ENCODE peak calls at places on chromosome 16, in nine cellular contexts. O is fibroblast of lung, P is suprapubic skin, B is pancreas, H is spleen, I is stomach, W is HepG2, X is body of pancreas, C is Peyer's patch. V is an unnamed sample. For H3K36me3 and H3K4me1, the result is how much of the 10 kb centered on the place peaks cover.

GRCh38 chr16:58499615-58500328 is at the start of gene NDRG4:
- DNase-seq in O (peak), P (peak), B (no peak), H (peak), I (peak), W (peak), X (peak), C (peak), V (no peak)

GRCh38 chr16:80014241-80014939 is 413.9 kb upstream of the MAF start:
- DNase-seq in O (no peak), P (no peak), B (no peak), H (no peak), I (no peak), W (peak), X (no peak), C (no peak), V (no peak)

GRCh38 chr16:47643610-47644009 is 182.5 kb downstream of the PHKB start:
- DNase-seq in O (no peak), P (no peak), B (no peak), H (no peak), I (no peak), W (no peak), X (no peak), C (no peak), V (no peak)

GRCh38 chr16:64925166-64925565 is 196.7 kb downstream of the CDH11 start:
- DNase-seq in O (peak), P (no peak), B (no peak), H (no peak), I (no peak), W (no peak), X (no peak), C (no peak), V (no peak)

GRCh38 chr16:29029168-29029994 is 44.5 kb downstream of the LAT start:
- DNase-seq in O (peak), P (peak), B (no peak), H (peak), I (no peak), W (no peak), X (no peak), C (peak), V (no peak)

GRCh38 chr16:27318399-27319256 is 4.9 kb downstream of the IL4R start:
- DNase-seq in O (peak), P (peak), B (no peak), H (peak), I (no peak), W (no peak), X (no peak), C (peak), V (peak)

GRCh38 chr16:77500286-77500598 is 65.4 kb upstream of the ADAMTS18 start:
- DNase-seq in O (no peak), P (no peak), B (no peak), H (no peak), I (no peak), W (no peak), X (no peak), C (no peak), V (no peak)

GRCh38 chr16:57906385-57907316 is 64.3 kb downstream of the CNGB1 start:
- DNase-seq in O (no peak), P (no peak), B (no peak), H (no peak), I (no peak), W (no peak), X (no peak), C (no peak), V (no peak)

GRCh38 chr16:68257251-68257905 is 6.9 kb upstream of the SLC7A6 start:
- DNase-seq in O (no peak), P (no peak), B (no peak), H (no peak), I (no peak), W (no peak), X (no peak), C (peak), V (no peak)

GRCh38 chr16:60107920-60108319 is 1373.8 kb upstream of the GOT2 start:
- DNase-seq in O (no peak), P (no peak), B (no peak), H (no peak), I (no peak), W (no peak), X (no peak), C (no peak), V (no peak)

GRCh38 chr16:8674413-8675022 is at the start of gene ABAT:
- DNase-seq in O (peak), P (peak), B (peak), H (peak), I (peak), W (peak), X (peak), C (peak), V (peak)

GRCh38 chr16:27985981-27986380 is 77.5 kb downstream of the GSG1L start:
- DNase-seq in O (no peak), P (peak), B (no peak), H (peak), I (no peak), W (no peak), X (no peak), C (peak), V (no peak)

GRCh38 chr16:21302898-21303528 is 24.9 kb upstream of the CRYM start:
- DNase-seq in O (peak), P (no peak), B (no peak), H (no peak), I (no peak), W (no peak), X (no peak), C (peak), V (no peak)

GRCh38 chr16:85210423-85211169 is 98.3 kb upstream of the CIBAR2 start:
- DNase-seq in O (peak), P (no peak), B (no peak), H (no peak), I (no peak), W (no peak), X (no peak), C (no peak), V (no peak)

GRCh38 chr16:81627729-81628128 is 151.4 kb upstream of the PLCG2 start:
- DNase-seq in O (no peak), P (no peak), B (no peak), H (no peak), I (no peak), W (no peak), X (no peak), C (no peak), V (no peak)

GRCh38 chr16:65122974-65123845 is 1.3 kb upstream of the CDH11 start:
- DNase-seq in O (peak), P (peak), B (no peak), H (peak), I (peak), W (no peak), X (peak), C (peak), V (peak)

GRCh38 chr16:82396509-82396908 is 226.5 kb upstream of the MPHOSPH6 start:
- DNase-seq in O (no peak), P (no peak), B (no peak), H (no peak), I (no peak), W (no peak), X (no peak), C (no peak), V (no peak)

GRCh38 chr16:54921229-54921824 is 9.3 kb upstream of the IRX5 start:
- DNase-seq in O (no peak), P (no peak), B (no peak), H (no peak), I (no peak), W (no peak), X (no peak), C (no peak), V (no peak)

GRCh38 chr16:11792404-11793260 is 4.4 kb downstream of the ZC3H7A start:
- DNase-seq in O (no peak), P (peak), B (peak), H (no peak), I (peak), W (peak), X (peak), C (peak), V (peak)

GRCh38 chr16:11619327-11619851 is 32.7 kb upstream of the LITAF start:
- DNase-seq in O (no peak), P (no peak), B (no peak), H (peak), I (no peak), W (no peak), X (no peak), C (peak), V (no peak)

GRCh38 chr16:50666658-50667496 is 14.2 kb downstream of the SNX20 start:
- DNase-seq in O (no peak), P (no peak), B (no peak), H (peak), I (no peak), W (no peak), X (no peak), C (no peak), V (no peak)

GRCh38 chr16:50747206-50747956 is 5.5 kb downstream of the CYLD start:
- DNase-seq in O (peak), P (no peak), B (no peak), H (no peak), I (no peak), W (peak), X (no peak), C (no peak), V (no peak)

GRCh38 chr16:74745109-74745615 is 29.5 kb downstream of the FA2H start:
- DNase-seq in O (no peak), P (no peak), B (no peak), H (peak), I (no peak), W (no peak), X (no peak), C (no peak), V (no peak)

GRCh38 chr16:1990336-1991134 is 765 bp downstream of the SYNGR3 start:
- DNase-seq in O (no peak), P (no peak), B (no peak), H (peak), I (peak), W (peak), X (peak), C (peak), V (peak)

GRCh38 chr16:30524575-30525571 is 1.5 kb downstream of the ZNF768 start:
- DNase-seq in O (no peak), P (no peak), B (no peak), H (peak), I (no peak), W (no peak), X (no peak), C (no peak), V (peak)

GRCh38 chr16:15610369-15610871 is 32.5 kb downstream of the MARF1 start:
- DNase-seq in O (peak), P (no peak), B (no peak), H (no peak), I (no peak), W (peak), X (no peak), C (no peak), V (no peak)
- H3K36me3 ChIP-seq in O (under half), P (half or more), B (half or more), H (half or more), I (half or more), W (under half), X (under half), C (half or more), V (under half)

GRCh38 chr16:12901597-12902436 is at the start of gene SHISA9:
- DNase-seq in O (no peak), P (no peak), B (no peak), H (no peak), I (no peak), W (no peak), X (no peak), C (no peak), V (no peak)
- H3K4me3 ChIP-seq in O (no peak), P (peak), B (no peak), H (no peak), I (peak), W (no peak), X (no peak), C (peak), V (no peak)

DNA sequence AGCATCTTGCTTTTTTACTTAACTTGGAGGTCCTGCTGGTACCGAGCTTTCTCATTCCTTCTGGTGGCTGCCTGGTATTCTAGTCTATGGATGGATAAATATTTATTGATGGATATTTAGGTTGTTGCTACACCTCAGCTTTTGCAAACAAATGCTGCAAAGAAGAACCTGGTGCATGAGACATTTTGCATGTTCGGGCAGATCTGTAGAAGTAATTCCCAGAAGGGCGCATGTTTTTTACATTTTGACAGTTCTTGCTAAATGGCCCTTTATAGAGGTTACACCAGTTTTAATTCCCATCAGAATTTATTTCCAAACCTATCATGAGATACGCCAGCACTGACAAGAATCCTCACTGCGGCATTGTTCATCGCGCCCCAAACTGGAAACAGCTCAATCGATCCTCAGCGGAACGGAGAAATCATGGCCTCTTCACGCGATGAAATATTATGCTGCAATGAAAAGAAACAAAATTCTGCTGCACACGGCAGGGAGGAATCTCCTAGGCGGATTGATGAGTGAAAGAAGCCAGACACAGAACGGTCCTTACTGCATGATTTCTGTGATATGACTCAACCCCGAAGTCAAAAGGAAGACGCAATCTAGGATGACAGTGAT is 68.0 kb upstream of the CREBBP start:
- DNase-seq in O (no peak), P (peak), B (no peak), H (no peak), I (no peak), W (no peak), X (no peak), C (no peak), V (no peak)
- H3K4me1 ChIP-seq in O (under half), P (under half), B (under half), H (under half), I (under half), W (under half), X (under half), C (under half), V (under half)

GRCh38 chr16:23581746-23582145 is 14.4 kb downstream of the NDUFAB1 start:
- DNase-seq in O (no peak), P (no peak), B (no peak), H (no peak), I (no peak), W (no peak), X (no peak), C (no peak), V (no peak)

GRCh38 chr16:23578096-23578830 is 17.9 kb downstream of the NDUFAB1 start:
- DNase-seq in O (peak), P (no peak), B (no peak), H (no peak), I (no peak), W (no peak), X (no peak), C (no peak), V (no peak)

GRCh38 chr16:23577493-23577892 is 18.6 kb downstream of the NDUFAB1 start:
- DNase-seq in O (no peak), P (no peak), B (no peak), H (no peak), I (no peak), W (no peak), X (no peak), C (no peak), V (no peak)

GRCh38 chr16:23580391-23580790 is 15.7 kb downstream of the NDUFAB1 start:
- DNase-seq in O (no peak), P (no peak), B (no peak), H (no peak), I (no peak), W (no peak), X (no peak), C (no peak), V (no peak)

GRCh38 chr16:23579371-23579770 is 16.7 kb downstream of the NDUFAB1 start:
- DNase-seq in O (no peak), P (no peak), B (no peak), H (no peak), I (no peak), W (no peak), X (no peak), C (no peak), V (no peak)
- H3K36me3 ChIP-seq in O (under half), P (half or more), B (under half), H (under half), I (under half), W (under half), X (under half), C (half or more), V (under half)

DNA sequence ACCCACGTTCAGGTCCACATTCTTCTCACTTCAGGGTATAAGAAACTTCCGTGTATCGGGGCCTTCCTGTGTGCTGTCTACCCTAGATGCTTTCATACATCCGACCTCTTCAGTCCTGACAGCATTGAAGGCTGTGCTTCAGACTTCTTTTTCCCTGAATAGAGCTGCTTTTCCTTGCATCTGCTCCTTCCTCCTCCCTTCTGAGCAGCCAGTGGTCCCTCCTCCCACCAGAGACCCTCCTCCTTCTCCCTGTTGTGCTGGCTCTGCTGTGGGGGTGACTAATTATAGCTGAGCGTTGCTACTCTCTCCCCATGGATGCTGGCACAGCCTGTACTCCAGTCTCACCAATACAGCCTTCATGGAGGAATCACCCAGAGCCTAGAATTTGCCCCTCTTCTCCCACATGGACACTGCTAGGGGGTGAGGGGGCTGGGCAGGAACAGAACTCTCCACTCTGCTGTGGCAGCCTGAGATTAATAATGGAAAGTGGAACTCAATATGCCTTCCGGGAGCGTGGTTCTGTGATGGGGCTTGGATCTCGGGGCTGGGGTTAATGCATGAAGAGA is 1.1 kb downstream of the SLC9A5 start:
- DNase-seq in O (no peak), P (no peak), B (no peak), H (peak), I (no peak), W (no peak), X (no peak), C (no peak), V (peak)
- H3K4me3 ChIP-seq in O (no peak), P (no peak), B (no peak), H (peak), I (no peak), W (peak), X (no peak), C (no peak), V (no peak)

GRCh38 chr16:10611825-10612342 is 31.5 kb upstream of the EMP2 start:
- DNase-seq in O (no peak), P (no peak), B (no peak), H (no peak), I (no peak), W (no peak), X (no peak), C (no peak), V (no peak)
- H3K4me1 ChIP-seq in O (under half), P (under half), B (under half), H (under half), I (under half), W (half or more), X (under half), C (under half), V (under half)

DNA sequence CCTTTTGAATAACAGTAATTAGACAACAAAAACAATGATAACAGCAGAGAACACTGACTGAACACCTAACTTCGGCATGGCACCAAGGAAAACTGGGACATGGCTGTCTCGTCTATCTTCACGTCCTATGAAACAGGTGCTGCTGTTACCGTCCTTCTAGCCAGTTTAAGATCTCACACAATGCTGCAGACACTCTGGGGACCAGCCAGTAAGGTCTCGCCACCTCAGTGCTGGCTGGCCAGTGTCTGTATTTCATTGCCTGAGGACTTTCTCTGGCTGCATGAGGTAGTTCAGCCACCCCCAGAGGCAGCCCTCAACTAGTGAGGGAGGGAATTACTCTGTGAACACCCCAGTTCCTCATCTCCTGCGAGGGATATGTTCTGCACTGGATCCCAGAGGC is 57.6 kb downstream of the AMFR start:
- DNase-seq in O (no peak), P (no peak), B (peak), H (no peak), I (no peak), W (no peak), X (no peak), C (no peak), V (no peak)
- H3K36me3 ChIP-seq in O (under half), P (half or more), B (under half), H (half or more), I (under half), W (under half), X (under half), C (half or more), V (under half)

GRCh38 chr16:89307421-89307805 is 89.9 kb downstream of the ZNF778 start:
- DNase-seq in O (no peak), P (no peak), B (no peak), H (peak), I (no peak), W (no peak), X (no peak), C (no peak), V (peak)
- H3K4me3 ChIP-seq in O (no peak), P (no peak), B (no peak), H (no peak), I (no peak), W (no peak), X (no peak), C (no peak), V (no peak)

GRCh38 chr16:15996432-15997109 is 47.2 kb downstream of the ABCC1 start:
- DNase-seq in O (peak), P (no peak), B (peak), H (no peak), I (peak), W (peak), X (peak), C (peak), V (no peak)

GRCh38 chr16:15993946-15994665 is 44.7 kb downstream of the ABCC1 start:
- DNase-seq in O (peak), P (no peak), B (no peak), H (no peak), I (no peak), W (no peak), X (no peak), C (no peak), V (no peak)

GRCh38 chr16:15993128-15993527 is 43.7 kb downstream of the ABCC1 start:
- DNase-seq in O (no peak), P (no peak), B (no peak), H (no peak), I (no peak), W (no peak), X (no peak), C (no peak), V (no peak)

GRCh38 chr16:15990902-15991301 is 41.5 kb downstream of the ABCC1 start:
- DNase-seq in O (no peak), P (no peak), B (no peak), H (no peak), I (no peak), W (no peak), X (no peak), C (no peak), V (no peak)

GRCh38 chr16:15993541-15993940 is 44.1 kb downstream of the ABCC1 start:
- DNase-seq in O (no peak), P (no peak), B (no peak), H (no peak), I (no peak), W (no peak), X (no peak), C (no peak), V (no peak)
- H3K4me1 ChIP-seq in O (under half), P (under half), B (under half), H (under half), I (half or more), W (under half), X (under half), C (under half), V (under half)

GRCh38 chr16:86455116-86455515 is 55.2 kb upstream of the FOXF1 start:
- DNase-seq in O (peak), P (no peak), B (no peak), H (no peak), I (no peak), W (no peak), X (no peak), C (no peak), V (no peak)
- H3K36me3 ChIP-seq in O (under half), P (under half), B (under half), H (under half), I (under half), W (under half), X (under half), C (under half), V (under half)

V was measured in mucosa of descending colon.